ENCODE peak calls at places on chromosomes 5 and 9, in four cellular contexts. H is IMR-90, E is heart right ventricle, A is fibroblast of mammary gland. Z is an unnamed sample.

GRCh38 chr9:97387936-97388684 is 23.8 kb upstream of the TDRD7 start:
- DNase-seq in A (no peak), E (no peak), H (no peak), Z (no peak)

GRCh38 chr9:37426846-37427245 is 4.3 kb downstream of the GRHPR start:
- DNase-seq in A (no peak), E (no peak), H (no peak), Z (no peak)

GRCh38 chr5:139416651-139417050 is 12.8 kb upstream of the SPATA24 start:
- DNase-seq in A (no peak), H (no peak), E (no peak), Z (no peak)

GRCh38 chr9:17472126-17472525 is 106.7 kb upstream of the SH3GL2 start:
- DNase-seq in A (peak), E (no peak), H (peak), Z (no peak)

GRCh38 chr5:57338068-57338848 is 144.4 kb downstream of the ACTBL2 start:
- DNase-seq in A (peak), H (no peak), E (no peak), Z (peak)

GRCh38 chr9:127035423-127035822 is 87.0 kb downstream of the ANGPTL2 start:
- DNase-seq in E (peak), H (peak), A (peak), Z (peak)

GRCh38 chr5:123881791-123882244 is 369.8 kb downstream of the CSNK1G3 start:
- DNase-seq in H (peak), E (peak), A (peak), Z (peak)

GRCh38 chr9:134058716-134059115 is 9.1 kb downstream of the BRD3 start:
- DNase-seq in E (no peak), H (peak), A (peak), Z (no peak)

GRCh38 chr9:107144475-107144874 is 138.6 kb upstream of the RAD23B start:
- DNase-seq in E (no peak), A (no peak), H (no peak), Z (no peak)

GRCh38 chr9:115006660-115007059 is 76.3 kb upstream of the TNFSF8 start:
- DNase-seq in E (no peak), A (peak), H (peak), Z (peak)

GRCh38 chr5:31487510-31487909 is 44.4 kb downstream of the DROSHA start:
- DNase-seq in E (no peak), H (peak), A (no peak), Z (no peak)

GRCh38 chr5:159262472-159262858 is 625 bp upstream of the UBLCP1 start:
- DNase-seq in E (no peak), A (peak), H (peak), Z (peak)

GRCh38 chr9:3887121-3887797 is 361.5 kb upstream of the RFX3 start:
- DNase-seq in H (no peak), E (no peak), A (no peak), Z (no peak)

GRCh38 chr5:179153921-179154345 is 93.8 kb downstream of the ZNF354C start:
- DNase-seq in E (no peak), A (no peak), H (no peak), Z (no peak)

GRCh38 chr5:158722940-158723339 is 376.8 kb downstream of the EBF1 start:
- DNase-seq in H (no peak), A (no peak), E (no peak), Z (no peak)

GRCh38 chr5:150114773-150115408 is 28.5 kb upstream of the CSF1R start:
- DNase-seq in H (no peak), A (peak), E (no peak), Z (no peak)

GRCh38 chr9:127470662-127471061 is 19.4 kb downstream of the LRSAM1 start:
- DNase-seq in H (no peak), A (no peak), E (no peak), Z (no peak)

GRCh38 chr9:12773562-12773961 is 1.3 kb upstream of the LURAP1L start:
- DNase-seq in A (no peak), E (no peak), H (peak), Z (peak)

GRCh38 chr5:173741729-173742431 is 125.4 kb upstream of the BOD1 start:
- DNase-seq in H (no peak), E (no peak), A (no peak), Z (no peak)

GRCh38 chr9:105449081-105449480 is 1.2 kb downstream of the FSD1L start:
- DNase-seq in A (peak), E (no peak), H (peak), Z (peak)

GRCh38 chr5:147287181-147287580 is 52.4 kb downstream of the STK32A start:
- DNase-seq in H (no peak), E (no peak), A (no peak), Z (no peak)

GRCh38 chr9:13139641-13140171 is 139.8 kb downstream of the MPDZ start:
- DNase-seq in E (no peak), A (peak), H (peak), Z (peak)

GRCh38 chr5:1950096-1950707 is 67.5 kb upstream of the IRX4 start:
- DNase-seq in A (no peak), H (no peak), E (no peak), Z (no peak)
- H3K4me3 ChIP-seq in A (no peak), H (no peak), E (no peak), Z (no peak)

GRCh38 chr5:128844354-128844923 is 120.8 kb upstream of the SLC27A6 start:
- DNase-seq in E (no peak), A (peak), H (peak), Z (peak)
- TF ChIP-seq CTCF in E (peak), A (peak), H (peak), Z (peak)

GRCh38 chr9:137077010-137077747 is at the start of gene UAP1L1:
- DNase-seq in E (peak), H (peak), A (peak), Z (peak)

GRCh38 chr9:137080260-137081122 is 3.2 kb downstream of the UAP1L1 start:
- DNase-seq in H (no peak), E (no peak), A (no peak), Z (no peak)

GRCh38 chr9:137079401-137079787 is 2.1 kb downstream of the UAP1L1 start:
- DNase-seq in A (no peak), E (no peak), H (no peak), Z (no peak)

GRCh38 chr9:137077758-137078693 is 709 bp downstream of the UAP1L1 start:
- DNase-seq in E (no peak), H (no peak), A (no peak), Z (peak)

GRCh38 chr9:137078701-137079400 is 1.5 kb downstream of the UAP1L1 start:
- DNase-seq in A (no peak), H (no peak), E (no peak), Z (peak)
- H3K4me3 ChIP-seq in A (peak), H (peak), E (no peak), Z (peak)

DNA sequence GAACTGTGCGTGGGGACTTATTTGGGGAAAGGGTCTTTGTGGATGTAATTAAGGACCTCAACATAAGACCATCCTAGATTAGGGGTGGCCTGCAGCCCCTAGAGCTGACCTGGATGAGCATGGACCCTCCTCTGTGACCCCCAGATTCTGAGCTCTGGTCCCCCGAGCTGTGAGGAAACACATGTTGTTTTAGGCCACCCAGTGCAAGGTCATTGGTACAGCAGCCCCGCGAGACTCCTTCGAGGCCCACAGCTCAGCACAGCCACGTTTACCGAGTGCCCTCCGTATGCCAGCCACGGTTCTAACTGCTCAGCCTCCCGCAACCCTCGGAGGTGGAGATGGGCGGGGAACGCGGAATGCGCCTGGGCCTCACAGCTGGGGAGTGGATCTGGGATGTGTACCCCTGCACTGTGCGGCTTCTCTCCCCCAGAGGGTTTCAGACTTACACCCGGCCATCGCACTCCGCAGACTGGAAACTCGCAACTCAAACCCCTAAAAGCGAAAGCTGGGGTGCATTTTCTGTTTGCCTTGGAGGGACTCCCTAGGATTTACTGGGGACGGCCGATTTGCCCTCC is 4.5 kb upstream of the GPSM1 start:
- DNase-seq in A (no peak), H (no peak), E (no peak), Z (no peak)
- TF ChIP-seq CTCF in A (no peak), H (no peak), E (no peak), Z (no peak)

DNA sequence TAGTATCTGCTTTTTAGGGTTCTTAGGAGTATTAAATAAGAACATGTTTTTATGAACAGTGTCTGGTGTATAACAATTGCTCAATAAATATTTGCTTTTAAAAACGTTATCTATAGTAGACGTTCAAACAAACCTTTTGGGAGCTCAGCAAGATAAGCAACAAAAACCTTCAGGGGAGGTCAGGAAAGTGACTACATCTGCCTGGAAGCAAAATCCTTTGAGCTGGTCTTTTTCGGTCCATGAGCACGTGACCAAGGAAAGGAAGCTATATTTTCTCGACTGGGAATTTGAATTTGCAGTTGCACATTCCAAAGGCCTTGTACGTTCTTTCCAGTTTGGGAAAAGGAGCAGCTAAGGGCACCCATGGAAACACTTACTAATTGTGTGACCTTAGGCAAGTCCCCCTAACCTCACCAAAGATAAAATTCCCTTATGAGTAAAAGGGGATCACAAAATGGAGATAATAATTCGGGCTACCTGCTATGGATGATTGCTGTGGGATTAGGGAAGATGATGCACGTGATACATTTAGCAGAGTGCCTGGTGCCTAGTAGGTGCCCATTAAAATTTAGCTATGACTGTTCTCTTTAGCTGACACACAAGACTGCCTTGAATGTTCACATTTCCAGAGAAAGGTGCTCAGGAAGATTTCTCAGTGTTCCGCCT is 45.4 kb downstream of the PTTG1 start:
- DNase-seq in H (no peak), E (peak), A (peak), Z (peak)
- H3K4me3 ChIP-seq in H (no peak), E (no peak), A (no peak), Z (no peak)

GRCh38 chr5:143403607-143404415 is at the start of gene NR3C1:
- DNase-seq in A (peak), H (peak), E (peak), Z (peak)
- TF ChIP-seq CTCF in A (peak), H (peak), E (peak), Z (peak)

GRCh38 chr5:180213657-180214207 is 4.7 kb upstream of the RASGEF1C start:
- DNase-seq in H (no peak), E (no peak), A (no peak), Z (no peak)
- H3K4me3 ChIP-seq in H (no peak), E (no peak), A (no peak), Z (no peak)

DNA sequence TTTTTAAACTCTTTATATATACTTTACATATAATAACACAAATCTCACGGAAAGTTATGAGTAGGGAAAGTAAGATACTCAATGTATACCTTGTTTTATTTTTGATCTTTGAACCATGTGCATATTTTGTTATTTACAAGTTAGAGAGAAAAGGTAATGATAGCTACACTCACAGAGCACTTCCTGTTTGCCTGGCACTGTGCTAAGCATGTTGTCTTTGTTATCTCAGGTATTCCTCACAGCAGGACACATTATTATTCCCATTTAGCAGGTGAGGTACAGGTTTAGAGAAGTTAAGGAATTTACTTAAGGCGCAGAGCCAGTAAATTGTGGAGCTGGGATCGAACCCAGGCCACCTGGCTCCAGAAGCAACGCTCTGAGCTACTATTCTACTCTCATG is 3.0 kb downstream of the C9 start:
- DNase-seq in A (no peak), E (no peak), H (no peak), Z (no peak)
- TF ChIP-seq CTCF in A (no peak), E (no peak), H (no peak), Z (no peak)

Z was measured in choroid plexus epithelial cell.